ENCODE peak calls at places on chromosomes 2 and 18, in five cellular contexts. W, G, D, J and S are unnamed samples.

GRCh38 chr2:159131882-159132281 is 154.6 kb downstream of the WDSUB1 start:
- DNase-seq in J (peak; percentile 90), G (no peak), D (peak; percentile 97), W (no peak), S (peak; percentile 71)

GRCh38 chr18:47260138-47260923 is 8.9 kb upstream of the SKOR2 start:
- DNase-seq in D (peak; percentile 14), G (no peak), W (peak; percentile 83), J (peak; percentile 27), S (peak; percentile 83)

GRCh38 chr2:58720770-58721697 is 479.9 kb upstream of the FANCL start:
- DNase-seq in W (no peak), G (no peak), J (no peak), D (no peak), S (no peak)

GRCh38 chr2:14511541-14511940 is 121.0 kb upstream of the LRATD1 start:
- DNase-seq in D (no peak), G (no peak), W (no peak), J (no peak), S (no peak)

GRCh38 chr2:105600949-105601708 is 143.6 kb upstream of the NCK2 start:
- DNase-seq in J (no peak), G (no peak), D (no peak), W (no peak), S (peak; percentile 27)

GRCh38 chr2:156818944-156819343 is 382.8 kb downstream of the GPD2 start:
- DNase-seq in J (peak; percentile 48), G (no peak), W (no peak), D (peak; percentile 67), S (no peak)

GRCh38 chr2:117832332-117832731 is 17.8 kb downstream of the DDX18 start:
- DNase-seq in W (no peak), D (peak; percentile 54), G (no peak), J (peak; percentile 60), S (no peak)

GRCh38 chr2:175600024-175600831 is 401.8 kb downstream of the LNPK start:
- DNase-seq in W (no peak), J (peak; percentile 3), D (no peak), G (no peak), S (peak; percentile 37)

GRCh38 chr2:63665806-63666205 is 77.0 kb downstream of the MDH1 start:
- DNase-seq in J (peak; percentile 65), G (no peak), D (peak; percentile 89), W (no peak), S (peak; percentile 29)

GRCh38 chr2:149164296-149164695 is 125.8 kb downstream of the LYPD6B start:
- DNase-seq in D (no peak), W (no peak), J (no peak), G (no peak), S (no peak)

GRCh38 chr2:149169653-149170052 is 131.2 kb downstream of the LYPD6B start:
- DNase-seq in D (no peak), W (no peak), G (no peak), J (peak; percentile 37), S (peak; percentile 68)

GRCh38 chr2:149164827-149165226 is 126.3 kb downstream of the LYPD6B start:
- DNase-seq in J (no peak), W (no peak), G (no peak), D (no peak), S (no peak)

GRCh38 chr2:149167941-149168340 is 129.4 kb downstream of the LYPD6B start:
- DNase-seq in D (no peak), W (no peak), G (no peak), J (no peak), S (no peak)

GRCh38 chr2:149166958-149167810 is 128.7 kb downstream of the LYPD6B start:
- DNase-seq in D (no peak), G (no peak), J (peak; percentile 34), W (no peak), S (no peak)
- H2BK120ac ChIP-seq in D (no peak overlapping the region), G (no peak overlapping the region), J (no peak overlapping the region), W (no peak overlapping the region), S (no peak overlapping the region)

DNA sequence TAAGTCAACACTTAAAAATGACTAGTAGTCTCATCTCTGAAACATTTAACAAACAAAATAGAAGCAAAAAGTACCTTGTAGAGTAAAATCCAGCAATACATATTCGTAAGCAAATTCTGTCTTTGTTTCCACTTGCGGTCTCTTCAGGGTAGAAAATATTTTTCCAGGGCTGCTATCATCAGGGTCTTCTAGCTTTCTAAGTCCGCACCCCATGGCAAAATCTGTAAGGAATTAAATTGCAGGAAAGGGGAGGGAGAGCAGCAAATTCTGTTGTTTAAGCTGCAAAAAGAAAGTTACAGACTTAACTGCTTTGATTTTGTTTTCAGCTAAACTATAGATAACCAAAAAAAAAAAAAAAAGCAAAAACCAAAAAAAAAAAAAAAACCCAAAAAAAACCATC is at the start of gene RFTN2:
- DNase-seq in J (no peak), G (no peak), D (peak; percentile 16), W (no peak), S (peak; percentile 19)
- H3K4me3 ChIP-seq in J (peak within 1 kb of the TSS; percentile 82), G (peak within 1 kb of the TSS; percentile 19), D (peak within 1 kb of the TSS; percentile 53), W (no peak within 1 kb of the TSS), S (no peak within 1 kb of the TSS)

DNA sequence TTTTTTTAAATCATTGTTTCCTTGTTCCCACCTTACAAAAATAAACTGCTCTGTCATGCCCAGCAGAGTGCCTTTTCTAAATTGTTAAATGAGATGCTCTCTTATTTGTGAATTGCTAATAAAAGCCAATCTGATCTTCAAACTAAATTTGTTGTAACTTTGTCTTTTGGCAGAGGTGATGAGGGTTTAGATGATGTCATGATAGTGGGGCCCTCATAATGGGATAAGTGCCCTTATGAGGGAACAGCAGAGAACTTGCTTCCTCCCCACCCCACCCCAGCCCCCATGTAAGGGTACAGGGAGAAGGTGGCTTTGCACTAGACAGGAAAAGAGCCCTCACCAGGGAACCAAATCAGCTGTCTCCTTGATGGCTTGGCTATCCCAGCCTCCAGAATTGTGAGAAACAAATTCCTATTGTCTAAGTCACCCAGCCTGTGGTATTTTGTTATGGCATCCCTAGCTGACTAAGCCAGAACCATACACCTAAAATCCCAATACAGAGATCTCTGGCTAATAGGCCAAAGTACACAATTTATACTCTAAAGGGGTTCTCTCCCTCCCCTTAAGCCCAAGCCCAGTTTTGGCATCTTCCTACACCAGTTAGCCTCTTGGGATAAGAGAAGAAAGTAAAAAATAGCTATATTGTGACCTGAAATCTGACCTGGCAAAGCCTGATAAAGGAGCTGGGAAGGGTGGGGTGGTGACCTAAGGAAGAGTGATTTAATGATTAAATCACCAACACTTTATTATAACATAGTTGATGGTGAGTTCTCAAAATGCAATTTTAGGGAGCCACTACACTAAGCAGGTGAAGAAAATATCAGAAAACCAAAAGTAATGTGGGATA is 40.3 kb upstream of the HNRNPA3 start:
- DNase-seq in J (peak; percentile 64), W (no peak), G (no peak), D (peak; percentile 82), S (peak; percentile 89)
- H2BK5ac ChIP-seq in J (no peak overlapping the region), W (no peak overlapping the region), G (no peak overlapping the region), D (peak overlapping the region; percentile 21), S (no peak overlapping the region)

DNA sequence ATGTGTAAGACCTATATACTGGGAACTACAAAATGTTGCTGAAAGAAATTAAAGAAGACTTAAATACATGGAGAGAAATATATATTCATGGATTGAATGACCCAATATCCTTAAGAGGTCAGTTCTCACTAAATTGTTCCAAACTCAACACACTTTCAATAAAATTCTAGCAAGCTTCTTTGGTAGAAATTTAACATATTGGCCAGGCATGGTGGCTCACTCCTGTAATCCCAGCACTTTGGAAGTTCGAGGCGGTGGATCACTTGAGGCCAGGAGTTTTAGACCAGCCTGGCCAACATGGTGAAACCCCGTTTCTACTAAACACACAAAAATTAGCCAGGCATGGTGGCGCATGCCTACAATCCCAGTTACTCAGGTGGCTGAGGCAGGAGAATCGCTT is 33.6 kb upstream of the MYCN start:
- DNase-seq in J (no peak), G (no peak), D (no peak), W (no peak), S (no peak)
- H2BK120ac ChIP-seq in J (no peak overlapping the region), G (no peak overlapping the region), D (no peak overlapping the region), W (no peak overlapping the region), S (no peak overlapping the region)

GRCh38 chr18:25234363-25234639 is 117.7 kb downstream of the ZNF521 start:
- DNase-seq in D (no peak), W (no peak), J (no peak), G (no peak), S (no peak)
- H3K4me3 ChIP-seq in D (no peak overlapping the region), W (no peak overlapping the region), J (peak overlapping the region; percentile 69), G (no peak overlapping the region), S (no peak overlapping the region)

DNA sequence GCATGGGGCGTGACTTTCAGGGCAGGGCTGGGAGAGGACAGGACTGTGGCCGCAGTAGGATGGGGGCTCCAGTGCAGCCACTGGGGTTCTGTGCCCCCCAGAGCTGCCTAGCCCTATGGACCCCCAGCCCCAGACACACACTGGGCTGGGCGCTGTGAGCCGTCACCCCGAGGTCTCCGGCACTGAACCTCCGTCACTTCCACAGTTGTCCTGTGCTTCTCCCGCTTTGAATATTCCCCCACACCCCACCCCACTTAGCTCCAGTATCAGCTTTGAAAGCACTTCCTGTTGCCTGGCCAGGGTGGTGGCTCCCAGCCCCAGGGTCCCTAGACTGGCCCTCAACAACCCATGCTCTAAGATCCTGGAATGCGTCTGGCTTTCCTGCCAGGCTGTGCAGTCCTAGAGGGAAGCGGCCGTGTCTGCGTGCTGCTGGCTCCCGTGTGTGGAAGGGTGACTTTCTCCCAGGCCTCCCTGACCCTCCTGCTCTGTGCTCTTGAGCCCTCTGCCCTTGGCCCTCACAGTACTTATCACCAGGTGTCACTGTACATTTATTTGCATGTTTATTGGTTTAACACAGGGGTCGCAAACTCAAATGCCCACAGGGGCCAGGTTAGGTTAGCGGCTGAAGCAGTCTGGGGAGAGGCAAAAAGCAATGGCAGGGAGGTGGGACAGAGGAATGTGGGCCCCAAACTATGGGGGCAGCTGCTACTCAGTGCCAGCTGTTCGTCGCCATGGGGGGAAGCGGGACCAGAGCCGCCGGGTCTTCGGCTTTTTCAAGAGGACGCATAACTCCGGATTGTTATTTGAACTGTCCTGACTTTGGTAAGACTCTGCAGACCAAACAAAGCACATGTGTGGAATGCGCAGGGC is 9.9 kb downstream of the OBSL1 start:
- DNase-seq in D (no peak), G (no peak), W (no peak), J (no peak), S (peak; percentile 80)
- H2BK5ac ChIP-seq in D (no peak overlapping the region), G (peak overlapping the region; percentile 97), W (no peak overlapping the region), J (no peak overlapping the region), S (no peak overlapping the region)

GRCh38 chr18:44790860-44791259 is 110.2 kb downstream of the SETBP1 start:
- DNase-seq in D (no peak), W (no peak), G (no peak), J (no peak), S (no peak)

GRCh38 chr18:44791520-44791919 is 110.8 kb downstream of the SETBP1 start:
- DNase-seq in G (no peak), J (peak; percentile 7), W (no peak), D (no peak), S (no peak)

GRCh38 chr18:44793186-44793585 is 112.5 kb downstream of the SETBP1 start:
- DNase-seq in W (no peak), D (no peak), G (no peak), J (no peak), S (no peak)

GRCh38 chr18:44793685-44794084 is 113.0 kb downstream of the SETBP1 start:
- DNase-seq in G (no peak), W (no peak), D (no peak), J (no peak), S (no peak)

GRCh38 chr18:44792456-44793080 is 111.9 kb downstream of the SETBP1 start:
- DNase-seq in G (no peak), D (peak; percentile 19), J (peak; percentile 58), W (no peak), S (peak; percentile 55)
- H2BK120ac ChIP-seq in G (no peak overlapping the region), D (no peak overlapping the region), J (no peak overlapping the region), W (no peak overlapping the region), S (no peak overlapping the region)

GRCh38 chr2:165864353-165864752 is 70.3 kb upstream of the GALNT3 start:
- DNase-seq in W (peak; percentile 30), G (no peak), D (no peak), J (no peak), S (peak; percentile 16)
- H3K4me3 ChIP-seq in W (no peak overlapping the region), G (no peak overlapping the region), D (no peak overlapping the region), J (no peak overlapping the region), S (no peak overlapping the region)

GRCh38 chr2:217551229-217551909 is 451.4 kb downstream of the TNS1 start:
- DNase-seq in W (no peak), G (peak; percentile 17), J (peak; percentile 51), D (peak; percentile 75), S (peak; percentile 96)
- H2BK5ac ChIP-seq in W (no peak overlapping the region), G (no peak overlapping the region), J (peak overlapping the region; percentile 45), D (peak overlapping the region; percentile 77), S (no peak overlapping the region)